ENCODE peak calls at places on chromosomes 12 and 14, in ten cellular contexts. One of them, this sample, is unnamed.
A peak's percentile ranks its signal among the peaks of the same experiment; 100 is the strongest.

GRCh38 chr12:51666696-51667095 is 75.7 kb downstream of the SCN8A start:
- DNase-seq in lower leg skin: no peak
- DNase-seq in CD8-positive, alpha-beta T cell: no peak
- DNase-seq in SK-N-SH: no peak
- DNase-seq in thoracic aorta: no peak
- DNase-seq in HL-60: no peak
- DNase-seq in BE2C: no peak
- DNase-seq in cardiac muscle cell: no peak
- DNase-seq in mesothelial cell of epicardium: no peak
- DNase-seq in neural crest cell: no peak
- DNase-seq in this sample: no peak

GRCh38 chr12:14845350-14845750 is 2.0 kb upstream of the ART4 start:
- DNase-seq in cardiac muscle cell: peak; percentile 76
- DNase-seq in mesothelial cell of epicardium: no peak
- DNase-seq in BE2C: peak; percentile 50
- DNase-seq in thoracic aorta: no peak
- DNase-seq in CD8-positive, alpha-beta T cell: peak; percentile 24
- DNase-seq in neural crest cell: peak; percentile 36
- DNase-seq in HL-60: peak; percentile 5
- DNase-seq in lower leg skin: peak; percentile 84
- DNase-seq in SK-N-SH: peak; percentile 58
- DNase-seq in this sample: no peak

GRCh38 chr14:99969673-99970322 is 95.4 kb upstream of the EVL start:
- DNase-seq in HL-60: no peak
- DNase-seq in thoracic aorta: no peak
- DNase-seq in CD8-positive, alpha-beta T cell: no peak
- DNase-seq in lower leg skin: no peak
- DNase-seq in mesothelial cell of epicardium: no peak
- DNase-seq in neural crest cell: no peak
- DNase-seq in SK-N-SH: no peak
- DNase-seq in cardiac muscle cell: no peak
- DNase-seq in BE2C: no peak
- DNase-seq in this sample: no peak

GRCh38 chr14:50347521-50347920 is 35.4 kb downstream of the DMAC2L start:
- DNase-seq in lower leg skin: no peak
- DNase-seq in HL-60: no peak
- DNase-seq in thoracic aorta: no peak
- DNase-seq in SK-N-SH: no peak
- DNase-seq in CD8-positive, alpha-beta T cell: no peak
- DNase-seq in BE2C: no peak
- DNase-seq in mesothelial cell of epicardium: no peak
- DNase-seq in cardiac muscle cell: no peak
- DNase-seq in neural crest cell: no peak
- DNase-seq in this sample: no peak

GRCh38 chr14:91873476-91874265 is 6.3 kb upstream of the TC2N start:
- DNase-seq in BE2C: no peak
- DNase-seq in HL-60: no peak
- DNase-seq in SK-N-SH: no peak
- DNase-seq in thoracic aorta: no peak
- DNase-seq in mesothelial cell of epicardium: no peak
- DNase-seq in lower leg skin: no peak
- DNase-seq in cardiac muscle cell: no peak
- DNase-seq in neural crest cell: no peak
- DNase-seq in CD8-positive, alpha-beta T cell: peak; percentile 88
- DNase-seq in this sample: no peak

GRCh38 chr12:84913151-84913550 is 552 bp upstream of the SLC6A15 start:
- DNase-seq in thoracic aorta: no peak
- DNase-seq in neural crest cell: peak; percentile 1
- DNase-seq in SK-N-SH: peak; percentile 21
- DNase-seq in cardiac muscle cell: peak; percentile 23
- DNase-seq in HL-60: no peak
- DNase-seq in CD8-positive, alpha-beta T cell: no peak
- DNase-seq in mesothelial cell of epicardium: no peak
- DNase-seq in BE2C: peak; percentile 33
- DNase-seq in lower leg skin: peak; percentile 81
- DNase-seq in this sample: no peak

GRCh38 chr14:99274346-99275221 is 2.6 kb upstream of the BCL11B start:
- DNase-seq in CD8-positive, alpha-beta T cell: peak; percentile 59
- DNase-seq in neural crest cell: peak; percentile 80
- DNase-seq in lower leg skin: peak; percentile 96
- DNase-seq in cardiac muscle cell: peak; percentile 91
- DNase-seq in SK-N-SH: peak; percentile 65
- DNase-seq in HL-60: peak; percentile 55
- DNase-seq in thoracic aorta: no peak
- DNase-seq in mesothelial cell of epicardium: peak; percentile 75
- DNase-seq in BE2C: peak; percentile 79
- DNase-seq in this sample: no peak

GRCh38 chr12:88206636-88207035 is 64.5 kb downstream of the TMTC3 start:
- DNase-seq in HL-60: no peak
- DNase-seq in lower leg skin: no peak
- DNase-seq in cardiac muscle cell: no peak
- DNase-seq in BE2C: no peak
- DNase-seq in SK-N-SH: no peak
- DNase-seq in thoracic aorta: no peak
- DNase-seq in mesothelial cell of epicardium: no peak
- DNase-seq in neural crest cell: no peak
- DNase-seq in CD8-positive, alpha-beta T cell: no peak
- DNase-seq in this sample: no peak

GRCh38 chr12:95998611-95999300 is 2.6 kb upstream of the HAL start:
- DNase-seq in cardiac muscle cell: peak; percentile 78
- DNase-seq in BE2C: peak; percentile 52
- DNase-seq in HL-60: peak; percentile 40
- DNase-seq in mesothelial cell of epicardium: no peak
- DNase-seq in CD8-positive, alpha-beta T cell: peak; percentile 46
- DNase-seq in lower leg skin: no peak
- DNase-seq in SK-N-SH: peak; percentile 75
- DNase-seq in neural crest cell: no peak
- DNase-seq in thoracic aorta: no peak
- DNase-seq in this sample: no peak

GRCh38 chr12:47556219-47556618 is 149.6 kb downstream of the RPAP3 start:
- DNase-seq in SK-N-SH: no peak
- DNase-seq in mesothelial cell of epicardium: no peak
- DNase-seq in CD8-positive, alpha-beta T cell: no peak
- DNase-seq in cardiac muscle cell: no peak
- DNase-seq in lower leg skin: no peak
- DNase-seq in thoracic aorta: no peak
- DNase-seq in HL-60: no peak
- DNase-seq in neural crest cell: no peak
- DNase-seq in BE2C: no peak
- DNase-seq in this sample: no peak

DNA sequence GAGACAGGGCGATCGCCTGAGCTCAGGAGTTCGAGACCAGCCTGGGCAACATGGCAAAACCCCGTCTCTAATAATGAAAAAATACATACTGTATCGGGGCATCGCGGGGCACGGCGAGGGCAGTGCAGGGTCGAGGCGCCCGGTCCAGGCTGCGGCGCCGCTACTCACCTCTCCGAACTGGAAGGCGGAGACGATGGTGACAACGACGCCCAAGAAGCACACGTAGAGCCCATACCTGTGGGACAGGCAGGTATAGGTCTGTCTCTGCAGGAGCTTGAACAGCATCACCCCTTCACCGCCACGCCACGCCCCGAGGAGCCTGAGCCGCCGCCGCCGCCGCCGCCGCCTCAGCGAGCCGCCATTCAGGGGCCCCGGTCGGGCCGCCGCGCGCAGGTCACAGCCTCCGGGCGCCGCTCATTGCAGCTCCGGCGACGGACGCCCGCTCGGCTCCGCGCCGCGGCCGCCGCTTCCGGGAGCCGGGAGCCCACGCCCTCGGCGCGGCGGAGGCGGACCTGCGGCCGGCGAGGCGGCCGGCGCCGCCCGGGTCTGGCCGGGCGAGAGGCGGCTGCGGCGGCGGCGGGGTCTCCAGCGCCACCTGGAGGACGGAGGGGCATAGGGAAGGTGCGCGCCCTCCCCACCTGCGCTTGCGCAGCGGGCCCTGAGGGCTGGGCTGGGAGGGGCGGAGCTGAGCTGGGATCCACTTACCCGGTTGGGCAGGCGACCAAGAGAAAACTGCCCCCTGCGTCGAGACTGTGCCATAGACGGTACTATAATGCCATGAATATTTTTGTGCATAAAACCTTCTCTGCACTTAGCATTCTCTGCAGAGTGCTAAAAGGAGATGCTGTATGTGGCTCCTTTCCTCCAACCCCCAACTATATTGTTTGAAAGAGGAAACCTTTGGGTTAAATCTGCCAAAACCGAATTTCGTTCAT is at the start of gene GNPTAB:
- DNase-seq in HL-60: peak; percentile 82
- DNase-seq in mesothelial cell of epicardium: peak; percentile 89
- DNase-seq in CD8-positive, alpha-beta T cell: peak; percentile 96
- DNase-seq in thoracic aorta: peak; percentile 70
- DNase-seq in neural crest cell: peak; percentile 90
- DNase-seq in lower leg skin: peak; percentile 97
- DNase-seq in cardiac muscle cell: peak; percentile 94
- DNase-seq in BE2C: peak; percentile 95
- DNase-seq in SK-N-SH: peak; percentile 98
- DNase-seq in this sample: peak; percentile 51
- TF ChIP-seq CTCF in HL-60: peak; percentile 35
- TF ChIP-seq CTCF in mesothelial cell of epicardium: peak; percentile 69
- TF ChIP-seq CTCF in CD8-positive, alpha-beta T cell: peak; percentile 53
- TF ChIP-seq CTCF in thoracic aorta: peak; percentile 67
- TF ChIP-seq CTCF in neural crest cell: peak; percentile 76
- TF ChIP-seq CTCF in lower leg skin: no peak
- TF ChIP-seq CTCF in cardiac muscle cell: peak; percentile 68
- TF ChIP-seq CTCF in BE2C: peak; percentile 62
- TF ChIP-seq CTCF in SK-N-SH: peak; percentile 64
- TF ChIP-seq CTCF in this sample: peak; percentile 85

GRCh38 chr12:76739896-76740295 is 24.0 kb upstream of the ZDHHC17 start:
- DNase-seq in CD8-positive, alpha-beta T cell: no peak
- DNase-seq in cardiac muscle cell: no peak
- DNase-seq in BE2C: no peak
- DNase-seq in SK-N-SH: no peak
- DNase-seq in lower leg skin: no peak
- DNase-seq in neural crest cell: no peak
- DNase-seq in HL-60: no peak
- DNase-seq in thoracic aorta: no peak
- DNase-seq in mesothelial cell of epicardium: no peak
- DNase-seq in this sample: no peak

GRCh38 chr12:76740501-76740900 is 23.4 kb upstream of the ZDHHC17 start:
- DNase-seq in BE2C: no peak
- DNase-seq in HL-60: no peak
- DNase-seq in mesothelial cell of epicardium: no peak
- DNase-seq in cardiac muscle cell: no peak
- DNase-seq in neural crest cell: no peak
- DNase-seq in CD8-positive, alpha-beta T cell: no peak
- DNase-seq in SK-N-SH: no peak
- DNase-seq in thoracic aorta: no peak
- DNase-seq in lower leg skin: no peak
- DNase-seq in this sample: no peak

GRCh38 chr12:76738824-76739579 is 24.9 kb upstream of the ZDHHC17 start:
- DNase-seq in mesothelial cell of epicardium: no peak
- DNase-seq in CD8-positive, alpha-beta T cell: no peak
- DNase-seq in cardiac muscle cell: no peak
- DNase-seq in lower leg skin: no peak
- DNase-seq in SK-N-SH: no peak
- DNase-seq in BE2C: peak; percentile 30
- DNase-seq in HL-60: no peak
- DNase-seq in thoracic aorta: no peak
- DNase-seq in neural crest cell: no peak
- DNase-seq in this sample: no peak
- TF ChIP-seq CTCF in mesothelial cell of epicardium: no peak
- TF ChIP-seq CTCF in CD8-positive, alpha-beta T cell: no peak
- TF ChIP-seq CTCF in cardiac muscle cell: no peak
- TF ChIP-seq CTCF in lower leg skin: no peak
- TF ChIP-seq CTCF in SK-N-SH: no peak
- TF ChIP-seq CTCF in BE2C: no peak
- TF ChIP-seq CTCF in HL-60: no peak
- TF ChIP-seq CTCF in thoracic aorta: no peak
- TF ChIP-seq CTCF in neural crest cell: no peak
- TF ChIP-seq CTCF in this sample: no peak

GRCh38 chr12:26853303-26854027 is 20.5 kb upstream of the ITPR2 start:
- DNase-seq in CD8-positive, alpha-beta T cell: peak; percentile 69
- DNase-seq in thoracic aorta: no peak
- DNase-seq in lower leg skin: peak; percentile 91
- DNase-seq in SK-N-SH: peak; percentile 63
- DNase-seq in HL-60: no peak
- DNase-seq in mesothelial cell of epicardium: no peak
- DNase-seq in BE2C: peak; percentile 72
- DNase-seq in cardiac muscle cell: peak; percentile 66
- DNase-seq in neural crest cell: peak; percentile 52
- DNase-seq in this sample: peak; percentile 81
- TF ChIP-seq CTCF in CD8-positive, alpha-beta T cell: peak; percentile 92
- TF ChIP-seq CTCF in thoracic aorta: peak; percentile 74
- TF ChIP-seq CTCF in lower leg skin: no peak
- TF ChIP-seq CTCF in SK-N-SH: peak; percentile 91
- TF ChIP-seq CTCF in HL-60: peak; percentile 80
- TF ChIP-seq CTCF in mesothelial cell of epicardium: peak; percentile 81
- TF ChIP-seq CTCF in BE2C: peak; percentile 94
- TF ChIP-seq CTCF in cardiac muscle cell: peak; percentile 94
- TF ChIP-seq CTCF in neural crest cell: peak; percentile 98
- TF ChIP-seq CTCF in this sample: peak; percentile 75

GRCh38 chr14:37170237-37170636 is 2.2 kb downstream of the SLC25A21 start:
- DNase-seq in lower leg skin: no peak
- DNase-seq in SK-N-SH: no peak
- DNase-seq in mesothelial cell of epicardium: no peak
- DNase-seq in thoracic aorta: no peak
- DNase-seq in CD8-positive, alpha-beta T cell: no peak
- DNase-seq in cardiac muscle cell: no peak
- DNase-seq in HL-60: no peak
- DNase-seq in neural crest cell: no peak
- DNase-seq in BE2C: no peak
- DNase-seq in this sample: no peak

GRCh38 chr14:37168721-37169120 is 3.7 kb downstream of the SLC25A21 start:
- DNase-seq in CD8-positive, alpha-beta T cell: no peak
- DNase-seq in cardiac muscle cell: no peak
- DNase-seq in mesothelial cell of epicardium: no peak
- DNase-seq in lower leg skin: no peak
- DNase-seq in SK-N-SH: no peak
- DNase-seq in thoracic aorta: no peak
- DNase-seq in neural crest cell: no peak
- DNase-seq in HL-60: no peak
- DNase-seq in BE2C: no peak
- DNase-seq in this sample: no peak

GRCh38 chr14:37170993-37171392 is 1.4 kb downstream of the SLC25A21 start:
- DNase-seq in cardiac muscle cell: no peak
- DNase-seq in thoracic aorta: no peak
- DNase-seq in BE2C: no peak
- DNase-seq in HL-60: no peak
- DNase-seq in mesothelial cell of epicardium: no peak
- DNase-seq in CD8-positive, alpha-beta T cell: no peak
- DNase-seq in SK-N-SH: no peak
- DNase-seq in lower leg skin: no peak
- DNase-seq in neural crest cell: no peak
- DNase-seq in this sample: no peak

GRCh38 chr14:37167151-37168047 is 5.0 kb downstream of the SLC25A21 start:
- DNase-seq in SK-N-SH: no peak
- DNase-seq in BE2C: no peak
- DNase-seq in CD8-positive, alpha-beta T cell: no peak
- DNase-seq in thoracic aorta: no peak
- DNase-seq in cardiac muscle cell: no peak
- DNase-seq in mesothelial cell of epicardium: no peak
- DNase-seq in neural crest cell: no peak
- DNase-seq in HL-60: no peak
- DNase-seq in lower leg skin: no peak
- DNase-seq in this sample: no peak

DNA sequence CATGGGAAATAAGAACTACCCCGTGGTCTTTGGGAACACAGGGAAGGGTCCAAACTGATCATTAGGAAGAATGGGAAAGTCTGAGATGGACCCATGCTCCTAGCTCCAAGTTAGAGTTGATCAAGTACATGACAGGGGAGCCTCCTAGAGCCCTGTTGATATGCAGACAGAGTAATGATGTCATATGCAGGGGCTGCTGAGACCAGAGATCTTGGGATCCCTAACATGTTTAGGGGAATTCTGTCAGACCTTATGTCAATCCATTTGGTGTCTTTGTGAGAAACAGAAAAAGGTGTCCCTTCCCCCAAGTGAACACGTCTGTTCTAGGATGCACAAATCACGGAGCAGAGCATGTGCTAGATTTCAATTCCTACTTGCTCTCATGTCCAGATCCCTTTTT is 6.6 kb downstream of the SLC25A21 start:
- DNase-seq in mesothelial cell of epicardium: no peak
- DNase-seq in lower leg skin: no peak
- DNase-seq in HL-60: no peak
- DNase-seq in CD8-positive, alpha-beta T cell: no peak
- DNase-seq in SK-N-SH: no peak
- DNase-seq in neural crest cell: no peak
- DNase-seq in cardiac muscle cell: no peak
- DNase-seq in BE2C: no peak
- DNase-seq in thoracic aorta: no peak
- DNase-seq in this sample: no peak
- TF ChIP-seq CTCF in mesothelial cell of epicardium: no peak
- TF ChIP-seq CTCF in lower leg skin: no peak
- TF ChIP-seq CTCF in HL-60: no peak
- TF ChIP-seq CTCF in CD8-positive, alpha-beta T cell: no peak
- TF ChIP-seq CTCF in SK-N-SH: no peak
- TF ChIP-seq CTCF in neural crest cell: no peak
- TF ChIP-seq CTCF in cardiac muscle cell: no peak
- TF ChIP-seq CTCF in BE2C: no peak
- TF ChIP-seq CTCF in thoracic aorta: no peak
- TF ChIP-seq CTCF in this sample: no peak